ENCODE peak calls at places on chromosome 4, in ten cellular contexts. F, L, V, J, N, Q, K, U, P and M are unnamed samples. For H3K27me3, the result is how much of the 10 kb centered on the place peaks cover.

GRCh38 chr4:81214518-81215218 is 354 bp downstream of the PRKG2 start:
- DNase-seq in F (peak), L (peak), V (peak), J (peak), N (peak), Q (no peak), K (peak), U (peak), P (no peak), M (peak)

GRCh38 chr4:170853422-170854021 is 763.8 kb upstream of the AADAT start:
- DNase-seq in F (peak), L (peak), V (peak), J (peak), N (peak), Q (peak), K (peak), U (peak), P (peak), M (peak)

GRCh38 chr4:138952405-138952804 is 63.2 kb upstream of the NOCT start:
- DNase-seq in F (no peak), L (no peak), V (no peak), J (peak), N (no peak), Q (no peak), K (no peak), U (no peak), P (peak), M (peak)

GRCh38 chr4:15142201-15142600 is 139.9 kb downstream of the CPEB2 start:
- DNase-seq in F (no peak), L (no peak), V (no peak), J (no peak), N (no peak), Q (no peak), K (no peak), U (no peak), P (no peak), M (no peak)

GRCh38 chr4:73311428-73311827 is 52.8 kb upstream of the ANKRD17 start:
- DNase-seq in F (no peak), L (no peak), V (no peak), J (peak), N (no peak), Q (peak), K (no peak), U (no peak), P (peak), M (no peak)

GRCh38 chr4:145101091-145101490 is 3.0 kb downstream of the ABCE1 start:
- DNase-seq in F (no peak), L (no peak), V (no peak), J (no peak), N (no peak), Q (no peak), K (no peak), U (no peak), P (no peak), M (no peak)

GRCh38 chr4:134243742-134244713 is 42.4 kb upstream of the PABPC4L start:
- DNase-seq in F (peak), L (no peak), V (peak), J (no peak), N (peak), Q (no peak), K (no peak), U (peak), P (no peak), M (no peak)

GRCh38 chr4:156437666-156438065 is 484.0 kb upstream of the CTSO start:
- DNase-seq in F (no peak), L (no peak), V (no peak), J (no peak), N (no peak), Q (no peak), K (no peak), U (no peak), P (no peak), M (no peak)

GRCh38 chr4:137700751-137701150 is 168.5 kb upstream of the PCDH18 start:
- DNase-seq in F (no peak), L (no peak), V (no peak), J (no peak), N (no peak), Q (no peak), K (no peak), U (no peak), P (no peak), M (no peak)

DNA sequence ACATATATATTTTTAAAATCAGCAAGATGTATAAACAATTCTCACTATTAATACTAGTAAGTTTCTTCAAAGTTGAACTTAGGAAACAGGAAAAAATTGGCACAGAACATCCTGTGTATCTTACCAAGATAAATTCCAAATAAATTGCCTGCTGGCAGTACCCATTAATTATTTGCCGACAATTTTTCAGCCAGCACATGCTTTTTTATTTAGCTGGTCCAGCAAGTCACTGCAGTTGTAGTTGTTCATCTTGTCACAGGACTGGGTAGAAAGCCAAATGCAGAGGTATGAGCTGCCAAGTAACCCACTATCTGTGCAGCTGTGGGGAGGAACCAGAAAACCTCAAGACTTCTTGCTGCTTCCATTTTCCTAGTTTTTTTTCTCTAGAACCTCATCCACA is 113.4 kb downstream of the PACRGL start:
- DNase-seq in F (no peak), L (no peak), V (no peak), J (peak), N (no peak), Q (no peak), K (no peak), U (no peak), P (no peak), M (no peak)
- H3K27me3 ChIP-seq in F (under half), L (under half), V (under half), J (under half), N (under half), Q (under half), K (under half), U (under half), P (half or more), M (under half)

DNA sequence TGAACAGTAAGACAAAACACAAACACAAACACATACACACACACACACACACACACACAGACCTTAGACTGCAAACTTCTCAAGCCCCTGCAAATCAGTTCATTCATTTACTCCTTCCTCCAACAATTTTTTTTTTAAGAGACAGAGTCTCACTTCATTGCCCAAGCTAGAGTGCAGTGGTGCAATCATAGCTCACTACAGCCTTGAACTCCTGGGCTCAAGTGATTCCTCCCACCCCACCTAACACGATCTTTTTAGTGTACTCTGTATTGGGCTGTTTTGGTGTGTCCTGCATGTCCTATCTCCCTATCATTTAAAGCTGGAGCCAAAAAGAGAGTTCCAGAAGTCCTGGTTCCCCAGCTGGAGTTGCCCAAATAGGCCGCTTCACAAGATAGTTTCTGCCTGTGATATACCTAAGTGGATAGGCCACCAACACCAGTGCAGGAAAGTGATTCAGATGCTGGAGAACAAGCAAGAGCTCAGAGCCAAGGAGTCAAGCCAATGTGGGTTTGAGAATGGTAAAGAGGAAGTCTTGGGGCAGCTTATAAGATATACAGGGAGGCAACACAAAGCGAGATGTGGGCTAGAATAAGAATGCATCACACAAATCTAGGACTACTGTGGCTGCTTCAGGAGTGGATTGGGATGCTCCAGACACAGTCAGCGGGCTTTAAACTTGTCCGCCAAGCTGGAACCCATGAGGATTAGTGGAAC is 85.4 kb upstream of the RAPGEF2 start:
- DNase-seq in F (no peak), L (no peak), V (no peak), J (no peak), N (no peak), Q (no peak), K (no peak), U (no peak), P (no peak), M (no peak)
- H3K27me3 ChIP-seq in F (under half), L (under half), V (under half), J (under half), N (under half), Q (under half), K (under half), U (under half), P (under half), M (under half)

DNA sequence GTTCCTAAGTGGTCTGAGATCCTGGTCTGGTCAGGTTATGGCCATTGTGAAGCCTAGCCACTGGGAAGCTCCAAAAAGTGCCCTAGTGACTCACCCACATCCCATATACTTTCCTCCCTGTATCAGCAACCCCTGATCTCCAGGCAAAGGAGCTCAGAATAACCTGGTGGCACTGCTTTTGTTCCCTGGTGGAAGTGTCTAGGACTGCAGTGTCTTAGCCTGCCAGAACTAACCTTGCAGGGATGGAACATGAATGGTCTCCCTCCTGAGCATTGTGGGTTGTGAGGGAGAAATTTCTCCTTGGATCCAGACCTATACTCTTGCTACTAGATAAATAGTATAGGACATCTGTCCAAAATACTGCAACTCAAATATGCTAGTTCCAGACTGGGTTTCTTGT is 27.9 kb upstream of the WDR1 start:
- DNase-seq in F (no peak), L (no peak), V (no peak), J (no peak), N (no peak), Q (no peak), K (no peak), U (no peak), P (no peak), M (no peak)
- H3K27me3 ChIP-seq in F (under half), L (under half), V (under half), J (under half), N (under half), Q (under half), K (under half), U (under half), P (under half), M (under half)

GRCh38 chr4:8080754-8081065 is 77.9 kb downstream of the ABLIM2 start:
- DNase-seq in F (no peak), L (no peak), V (no peak), J (no peak), N (peak), Q (no peak), K (no peak), U (no peak), P (no peak), M (no peak)
- H3K27me3 ChIP-seq in F (under half), L (under half), V (under half), J (under half), N (under half), Q (under half), K (under half), U (under half), P (under half), M (under half)

GRCh38 chr4:82799006-82799881 is 648 bp upstream of the SCD5 start:
- DNase-seq in F (no peak), L (peak), V (peak), J (no peak), N (no peak), Q (no peak), K (no peak), U (no peak), P (peak), M (no peak)
- H3K27me3 ChIP-seq in F (under half), L (under half), V (half or more), J (under half), N (under half), Q (under half), K (under half), U (under half), P (under half), M (under half)

GRCh38 chr4:133151301-133151680 is 2.2 kb downstream of the PCDH10 start:
- DNase-seq in F (peak), L (peak), V (no peak), J (peak), N (no peak), Q (no peak), K (no peak), U (peak), P (no peak), M (no peak)

GRCh38 chr4:133150643-133151300 is 1.7 kb downstream of the PCDH10 start:
- DNase-seq in F (peak), L (peak), V (peak), J (peak), N (no peak), Q (no peak), K (no peak), U (peak), P (no peak), M (no peak)

GRCh38 chr4:133151681-133152329 is 2.7 kb downstream of the PCDH10 start:
- DNase-seq in F (peak), L (peak), V (peak), J (peak), N (no peak), Q (no peak), K (no peak), U (peak), P (no peak), M (no peak)

GRCh38 chr4:133152801-133153526 is 3.9 kb downstream of the PCDH10 start:
- DNase-seq in F (no peak), L (no peak), V (peak), J (peak), N (no peak), Q (no peak), K (no peak), U (no peak), P (no peak), M (no peak)

GRCh38 chr4:133152330-133152791 is 3.3 kb downstream of the PCDH10 start:
- DNase-seq in F (no peak), L (no peak), V (peak), J (peak), N (no peak), Q (no peak), K (no peak), U (peak), P (no peak), M (no peak)
- H3K27me3 ChIP-seq in F (under half), L (under half), V (under half), J (under half), N (half or more), Q (under half), K (under half), U (under half), P (under half), M (half or more)

DNA sequence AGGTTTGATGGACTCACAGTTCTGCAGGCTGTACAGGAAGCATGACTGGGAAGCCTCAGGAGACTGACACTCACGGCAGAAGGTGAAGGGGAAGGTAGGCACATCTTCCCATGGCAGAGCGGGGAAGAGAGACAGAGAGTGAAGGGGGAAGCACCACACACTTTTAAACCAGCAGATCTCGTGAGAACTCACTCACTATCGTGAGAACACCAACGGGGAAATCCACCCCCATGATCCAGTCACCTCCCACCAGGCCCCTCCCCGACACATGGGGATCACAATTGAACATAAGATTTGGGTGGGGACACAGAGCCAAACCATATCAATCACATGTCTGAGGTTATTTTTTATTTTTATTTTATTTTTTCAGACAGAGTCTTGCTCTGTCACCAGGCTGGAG is 4.9 kb upstream of the NAT8L start:
- DNase-seq in F (no peak), L (no peak), V (no peak), J (no peak), N (no peak), Q (no peak), K (no peak), U (peak), P (no peak), M (no peak)
- H3K27me3 ChIP-seq in F (under half), L (under half), V (under half), J (under half), N (half or more), Q (under half), K (under half), U (under half), P (under half), M (under half)

DNA sequence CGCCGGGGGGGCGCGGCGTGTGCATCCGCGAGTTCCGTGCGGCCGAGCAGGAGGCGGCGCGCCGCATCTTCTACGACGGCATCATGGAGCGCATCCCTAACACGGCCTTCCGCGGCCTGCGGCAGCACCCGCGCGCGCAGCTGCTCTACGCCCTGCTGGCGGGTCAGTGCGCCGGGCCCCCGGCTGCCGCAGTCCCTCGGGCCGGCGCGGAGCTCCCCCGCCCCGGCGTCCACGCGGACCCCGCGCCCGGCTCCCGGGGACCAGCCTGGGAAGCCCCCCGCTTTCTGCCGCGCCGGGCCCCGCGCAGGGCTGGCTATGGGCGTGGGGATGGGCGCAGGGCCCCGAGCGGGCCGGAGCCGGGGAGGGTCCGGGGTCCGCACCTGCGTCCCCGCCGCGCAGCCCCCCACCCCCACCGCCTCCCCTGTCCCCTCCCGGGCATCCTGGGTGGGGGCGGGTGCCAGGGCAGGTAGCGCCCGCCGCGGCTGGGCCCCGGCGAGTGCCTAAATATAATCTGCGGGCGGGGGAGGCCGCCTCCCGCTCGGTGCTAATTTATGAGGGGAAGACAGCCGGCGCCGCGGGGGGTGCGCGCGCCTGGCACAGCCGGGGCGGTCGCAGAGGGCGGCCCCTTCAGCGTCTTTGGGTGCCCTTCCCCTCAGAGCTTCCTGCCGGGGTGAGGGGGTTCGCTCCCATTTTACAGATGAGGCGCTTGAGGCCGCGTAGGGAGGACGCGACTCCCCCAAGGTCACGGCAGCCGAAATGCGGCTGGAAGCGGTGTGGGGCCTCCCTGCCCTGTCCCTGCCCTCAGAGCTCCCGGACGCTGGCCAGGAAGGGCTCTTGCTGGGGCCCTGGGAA is 825 bp downstream of the NAT8L start:
- DNase-seq in F (peak), L (no peak), V (no peak), J (no peak), N (peak), Q (no peak), K (no peak), U (no peak), P (no peak), M (peak)
- H3K27me3 ChIP-seq in F (under half), L (under half), V (under half), J (under half), N (half or more), Q (under half), K (under half), U (under half), P (under half), M (under half)

GRCh38 chr4:6221851-6222760 is 21.8 kb upstream of the JAKMIP1 start:
- DNase-seq in F (peak), L (no peak), V (peak), J (peak), N (no peak), Q (peak), K (peak), U (peak), P (no peak), M (no peak)
- H3K27me3 ChIP-seq in F (under half), L (under half), V (under half), J (under half), N (under half), Q (under half), K (under half), U (under half), P (under half), M (under half)

GRCh38 chr4:20428410-20429160 is 176.9 kb downstream of the SLIT2 start:
- DNase-seq in F (no peak), L (peak), V (no peak), J (no peak), N (no peak), Q (no peak), K (no peak), U (no peak), P (peak), M (no peak)
- H3K27me3 ChIP-seq in F (under half), L (under half), V (under half), J (under half), N (under half), Q (under half), K (under half), U (under half), P (under half), M (under half)